ENCODE peak calls at places on chromosomes 12 and 14, in four cellular contexts. N is A673, O is mucosa of descending colon, X is activated T-cell treated with anti-CD3 and anti-CD28 coated beads for 1 hour. I is an unnamed sample.

GRCh38 chr14:73633115-73633514 is 11.7 kb upstream of the DNAL1 start:
- DNase-seq in X (no peak), N (no peak), O (no peak), I (no peak)

GRCh38 chr12:4985820-4986219 is 57.9 kb upstream of the KCNA5 start:
- DNase-seq in O (no peak), X (no peak), N (no peak), I (no peak)

GRCh38 chr12:98514984-98515367 is 414 bp upstream of the TMPO start:
- DNase-seq in X (no peak), N (no peak), O (no peak), I (no peak)

GRCh38 chr12:132852496-132852895 is 23.8 kb upstream of the GOLGA3 start:
- DNase-seq in X (no peak), O (no peak), N (no peak), I (no peak)

GRCh38 chr14:26074892-26075291 is 522.9 kb downstream of the NOVA1 start:
- DNase-seq in N (no peak), X (no peak), O (no peak), I (no peak)

GRCh38 chr12:108457006-108457733 is 57.9 kb upstream of the FICD start:
- DNase-seq in O (no peak), X (no peak), N (peak), I (no peak)

GRCh38 chr12:74539765-74540526 is 2.3 kb downstream of the ATXN7L3B start:
- DNase-seq in O (no peak), X (no peak), N (peak), I (no peak)

GRCh38 chr14:26839481-26839880 is 241.6 kb upstream of the NOVA1 start:
- DNase-seq in X (no peak), O (no peak), N (no peak), I (no peak)

GRCh38 chr12:122867701-122868461 is 28.0 kb downstream of the VPS37B start:
- DNase-seq in O (peak), N (no peak), X (no peak), I (no peak)

GRCh38 chr14:100132903-100133510 is 26.4 kb downstream of the DEGS2 start:
- DNase-seq in X (no peak), O (no peak), N (peak), I (no peak)

GRCh38 chr12:124438415-124439056 is 128.9 kb downstream of the NCOR2 start:
- DNase-seq in N (no peak), O (no peak), X (no peak), I (no peak)

GRCh38 chr14:88025350-88025749 is 20.4 kb downstream of the GPR65 start:
- DNase-seq in X (no peak), O (no peak), N (no peak), I (no peak)

GRCh38 chr12:94244165-94245133 is 96.1 kb downstream of the PLXNC1 start:
- DNase-seq in O (peak), X (peak), N (no peak), I (peak)

GRCh38 chr12:70576341-70577282 is 60.6 kb downstream of the PTPRB start:
- DNase-seq in X (no peak), O (no peak), N (peak), I (no peak)

GRCh38 chr14:32457213-32457920 is 128.3 kb downstream of the AKAP6 start:
- DNase-seq in X (no peak), N (no peak), O (no peak), I (no peak)

GRCh38 chr14:63650336-63650952 is 8.8 kb upstream of the WDR89 start:
- DNase-seq in N (no peak), X (peak), O (no peak), I (no peak)

GRCh38 chr12:75877588-75878381 is 153.8 kb downstream of the PHLDA1 start:
- DNase-seq in X (no peak), N (peak), O (no peak), I (no peak)

GRCh38 chr14:72715215-72715909 is 178.5 kb downstream of the DPF3 start:
- DNase-seq in O (no peak), N (no peak), X (no peak), I (no peak)

GRCh38 chr12:18145924-18146323 is 55.9 kb upstream of the RERGL start:
- DNase-seq in O (no peak), X (no peak), N (peak), I (no peak)

GRCh38 chr12:106522708-106523107 is 60.1 kb upstream of the RFX4 start:
- DNase-seq in X (no peak), N (no peak), O (no peak), I (no peak)

GRCh38 chr12:120175062-120175461 is 19.5 kb downstream of the GCN1 start:
- DNase-seq in O (no peak), X (no peak), N (no peak), I (no peak)

GRCh38 chr14:102573591-102574046 is 18.8 kb upstream of the RCOR1 start:
- DNase-seq in N (no peak), X (no peak), O (no peak), I (no peak)

GRCh38 chr14:59897757-59898383 is 22.1 kb upstream of the LRRC9 start:
- DNase-seq in O (no peak), X (no peak), N (peak), I (no peak)

GRCh38 chr14:53663709-53664108 is 292.9 kb downstream of the BMP4 start:
- DNase-seq in X (no peak), N (peak), O (no peak), I (no peak)

GRCh38 chr12:7907009-7907408 is 29.0 kb downstream of the SLC2A3 start:
- DNase-seq in O (peak), N (peak), X (peak), I (no peak)

GRCh38 chr14:65304963-65305362 is 107.6 kb upstream of the FUT8 start:
- DNase-seq in X (no peak), N (no peak), O (no peak), I (no peak)

GRCh38 chr12:52190860-52191729 is 719 bp downstream of the KRT80 start:
- DNase-seq in N (no peak), X (no peak), O (no peak), I (no peak)

GRCh38 chr12:122886161-122886560 is 9.8 kb downstream of the VPS37B start:
- DNase-seq in X (no peak), O (no peak), N (no peak), I (no peak)

GRCh38 chr14:20377171-20377570 is 33.7 kb downstream of the PARP2 start:
- DNase-seq in N (no peak), X (no peak), O (no peak), I (no peak)

GRCh38 chr14:101960225-101960624 is 4.1 kb upstream of the DYNC1H1 start:
- DNase-seq in N (peak), X (no peak), O (no peak), I (no peak)

GRCh38 chr12:32390572-32391219 is 8.7 kb upstream of the FGD4 start:
- DNase-seq in N (no peak), X (no peak), O (peak), I (no peak)

GRCh38 chr12:113242018-113242418 is 20.8 kb downstream of the TPCN1 start:
- DNase-seq in X (no peak), O (peak), N (no peak), I (no peak)

GRCh38 chr12:32270818-32271710 is 128.3 kb upstream of the FGD4 start:
- DNase-seq in O (no peak), N (peak), X (no peak), I (no peak)

GRCh38 chr12:108268397-108268796 is 70.7 kb downstream of the CMKLR1 start:
- DNase-seq in X (no peak), O (no peak), N (no peak), I (no peak)